ENCODE peak calls at places on chromosomes 16 and 17, in five cellular contexts. O is A673, P is psoas muscle, B is body of pancreas, X is fibroblast of lung. S is an unnamed sample. For H3K9me3, the result is how much of the 10 kb centered on the place peaks cover.

GRCh38 chr17:2214047-2214717 is 89.4 kb downstream of the SMG6 start:
- DNase-seq in B (no peak), X (peak), O (no peak), P (peak), S (peak)

GRCh38 chr17:82059272-82060000 is 6.2 kb downstream of the DUS1L start:
- DNase-seq in X (no peak), P (peak), O (no peak), B (no peak), S (no peak)

GRCh38 chr16:49951568-49952195 is 73.3 kb upstream of the CNEP1R1 start:
- DNase-seq in P (no peak), X (no peak), B (no peak), O (no peak), S (no peak)

GRCh38 chr17:73972056-73972455 is 231.4 kb upstream of the RPL38 start:
- DNase-seq in B (no peak), O (no peak), X (no peak), P (no peak), S (no peak)

GRCh38 chr17:45001310-45001709 is 33.2 kb upstream of the C1QL1 start:
- DNase-seq in P (no peak), B (no peak), X (no peak), O (no peak), S (no peak)

GRCh38 chr17:68053237-68054030 is 17.9 kb downstream of the KPNA2 start:
- DNase-seq in B (no peak), O (peak), P (peak), X (peak), S (peak)

GRCh38 chr17:9809409-9809808 is 12.5 kb downstream of the GSG1L2 start:
- DNase-seq in O (no peak), X (no peak), P (no peak), B (no peak), S (no peak)

GRCh38 chr16:70678121-70678897 is 7.5 kb downstream of the MTSS2 start:
- DNase-seq in O (no peak), X (no peak), B (no peak), P (peak), S (no peak)

DNA sequence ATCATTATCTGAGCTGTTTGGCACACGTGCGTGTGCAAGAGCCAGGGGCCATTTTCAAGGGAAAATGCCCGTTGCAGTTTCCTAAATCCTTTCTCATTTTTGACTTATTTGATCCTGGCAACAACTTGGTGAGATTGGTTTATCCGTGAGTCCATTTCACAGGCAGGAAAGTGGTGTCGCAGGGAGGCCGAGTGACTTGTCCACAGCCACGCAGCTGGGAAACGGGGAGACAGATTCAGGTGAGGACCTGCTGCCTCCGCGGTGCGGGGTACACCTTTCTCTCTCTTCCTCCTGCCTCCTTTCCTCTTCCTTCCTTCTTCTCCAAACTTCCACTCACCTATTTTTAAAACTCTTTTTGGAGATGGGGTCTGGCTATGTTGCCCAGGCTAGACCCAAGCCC is 46.3 kb upstream of the ZCCHC14 start:
- DNase-seq in X (no peak), P (no peak), B (no peak), O (no peak), S (no peak)
- H3K4me3 ChIP-seq in X (no peak), P (no peak), B (no peak), O (no peak), S (no peak)

GRCh38 chr17:16080366-16080765 is 80.7 kb downstream of the TTC19 start:
- DNase-seq in B (no peak), X (peak), P (no peak), O (no peak), S (no peak)
- H3K9me3 ChIP-seq in B (under half), X (under half), P (under half), O (under half), S (under half)

GRCh38 chr17:76530489-76530814 is 7.1 kb downstream of the CYGB start:
- DNase-seq in B (peak), P (peak), X (peak), O (no peak), S (no peak)

GRCh38 chr17:76528528-76529223 is 8.8 kb downstream of the CYGB start:
- DNase-seq in O (no peak), B (no peak), P (peak), X (no peak), S (peak)

GRCh38 chr17:76528156-76528527 is 9.4 kb downstream of the CYGB start:
- DNase-seq in B (no peak), O (no peak), P (no peak), X (no peak), S (no peak)

GRCh38 chr17:76529643-76530488 is 7.6 kb downstream of the CYGB start:
- DNase-seq in X (peak), O (peak), P (peak), B (peak), S (peak)

GRCh38 chr17:76529224-76529642 is 8.3 kb downstream of the CYGB start:
- DNase-seq in O (no peak), X (peak), B (peak), P (peak), S (peak)
- H3K4me3 ChIP-seq in O (no peak), X (no peak), B (no peak), P (peak), S (no peak)

GRCh38 chr16:48647794-48648193 is 37.8 kb upstream of the N4BP1 start:
- DNase-seq in O (no peak), X (no peak), P (no peak), B (no peak), S (no peak)
- H3K9me3 ChIP-seq in O (under half), X (under half), P (under half), B (under half), S (half or more)

S was measured in tibial artery.